ENCODE peak calls at places on chromosomes 16 and 17, in five cellular contexts. A is CD8-positive, alpha-beta memory T cell; N is fibroblast of lung; R is heart left ventricle; B is OCI-LY7. J is an unnamed sample.

GRCh38 chr16:51577621-51578303 is 426.7 kb upstream of the SALL1 start:
- DNase-seq in A (no peak), N (peak; percentile 68), R (no peak), B (no peak), J (no peak)

GRCh38 chr17:76532072-76532651 is 5.3 kb downstream of the CYGB start:
- DNase-seq in A (no peak), N (peak; percentile 56), R (peak; percentile 21), B (no peak), J (no peak)

GRCh38 chr16:27703545-27703944 is 153.6 kb downstream of the KATNIP start:
- DNase-seq in A (no peak), N (peak; percentile 25), R (no peak), B (no peak), J (no peak)

GRCh38 chr16:73304008-73304814 is 256.3 kb upstream of the ZFHX3 start:
- DNase-seq in A (no peak), N (no peak), R (no peak), B (no peak), J (no peak)

GRCh38 chr16:70805787-70806186 is 4.8 kb upstream of the VAC14 start:
- DNase-seq in A (no peak), N (peak; percentile 90), R (no peak), B (no peak), J (no peak)

GRCh38 chr16:79767597-79768280 is 167.2 kb upstream of the MAF start:
- DNase-seq in A (no peak), N (peak; percentile 27), R (no peak), B (no peak), J (peak; percentile 13)

GRCh38 chr17:77540975-77541374 is 400.2 kb downstream of the SEC14L1 start:
- DNase-seq in A (no peak), N (no peak), R (no peak), B (peak; percentile 24), J (no peak)

GRCh38 chr16:83400234-83400633 is 407.5 kb upstream of the HSBP1 start:
- DNase-seq in A (no peak), N (no peak), R (no peak), B (no peak), J (no peak)

GRCh38 chr17:69424287-69425041 is 10.0 kb downstream of the MAP2K6 start:
- DNase-seq in A (no peak), N (no peak), R (no peak), B (no peak), J (no peak)

GRCh38 chr16:67923414-67924127 is 8.1 kb downstream of the CTRL start:
- DNase-seq in A (no peak), N (peak; percentile 25), R (peak; percentile 62), B (no peak), J (no peak)

GRCh38 chr17:69854381-69854780 is 220.6 kb upstream of the KCNJ16 start:
- DNase-seq in A (no peak), N (peak; percentile 27), R (no peak), B (no peak), J (no peak)

GRCh38 chr16:69253796-69254426 is 57.2 kb upstream of the VPS4A start:
- DNase-seq in A (no peak), N (peak; percentile 34), R (no peak), B (no peak), J (no peak)

GRCh38 chr17:47270946-47271705 is 17.5 kb downstream of the ITGB3 start:
- DNase-seq in A (no peak), N (no peak), R (no peak), B (no peak), J (no peak)

GRCh38 chr16:81190667-81191066 is 47.8 kb upstream of the BCO1 start:
- DNase-seq in A (no peak), N (peak; percentile 23), R (no peak), B (no peak), J (no peak)

GRCh38 chr17:2705263-2705662 is 6.3 kb downstream of the CLUH start:
- DNase-seq in A (no peak), N (peak; percentile 71), R (peak; percentile 38), B (no peak), J (no peak)

GRCh38 chr16:73062640-73063283 is 14.8 kb upstream of the ZFHX3 start:
- DNase-seq in A (no peak), N (peak; percentile 24), R (peak; percentile 34), B (no peak), J (no peak)

GRCh38 chr16:89094252-89094901 is 725 bp downstream of the ACSF3 start:
- DNase-seq in A (no peak), N (peak; percentile 27), R (no peak), B (peak; percentile 39), J (peak; percentile 53)

GRCh38 chr17:73411330-73411747 is 99.5 kb upstream of the CDC42EP4 start:
- DNase-seq in A (no peak), N (no peak), R (no peak), B (no peak), J (no peak)

GRCh38 chr16:19071811-19072777 is 4.7 kb downstream of the COQ7 start:
- DNase-seq in A (peak; percentile 60), N (peak; percentile 32), R (peak; percentile 53), B (peak; percentile 67), J (peak; percentile 67)

DNA sequence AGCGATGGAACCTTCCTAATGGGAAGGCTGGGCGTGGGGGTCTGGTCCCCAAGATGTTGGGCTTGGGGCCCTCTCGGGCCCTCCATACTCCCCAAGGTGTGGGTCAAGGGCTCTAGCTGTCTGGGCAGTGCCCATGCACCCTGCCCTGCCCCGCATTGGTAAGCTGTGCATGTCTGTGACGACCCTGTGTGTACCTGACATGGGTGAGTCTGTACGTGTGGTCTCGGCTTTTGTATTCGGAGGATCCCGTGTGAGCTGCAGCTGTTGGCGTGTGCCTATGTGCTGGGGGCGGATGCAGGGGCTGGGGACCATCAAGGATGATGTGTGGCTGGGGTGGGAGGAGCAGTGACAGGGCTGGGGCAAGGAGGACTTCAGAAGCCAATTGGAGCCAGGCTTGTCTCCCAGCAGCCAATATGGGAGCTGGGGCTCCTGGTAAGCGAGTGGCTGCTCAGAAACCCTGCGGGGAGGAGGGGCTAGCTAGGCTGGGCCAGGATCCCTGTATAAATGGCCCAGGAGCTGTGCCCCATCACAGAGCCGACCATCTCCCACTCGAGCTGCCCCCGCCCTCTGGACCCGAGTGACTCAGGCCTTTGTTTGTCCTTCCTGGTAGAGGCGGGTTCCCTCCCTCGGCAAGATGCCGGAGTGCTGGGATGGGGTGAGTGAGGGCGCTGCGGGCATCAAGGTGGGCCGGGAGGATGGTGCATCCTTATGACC is at the start of gene NDRG4:
- DNase-seq in A (peak; percentile 69), N (peak; percentile 93), R (peak; percentile 79), B (peak; percentile 87), J (peak; percentile 53)
- H3K4me3 ChIP-seq in A (peak within 1 kb of the TSS; percentile 58), N (peak within 1 kb of the TSS; percentile 40), R (peak within 1 kb of the TSS; percentile 26), B (peak within 1 kb of the TSS; percentile 65), J (no peak within 1 kb of the TSS)

DNA sequence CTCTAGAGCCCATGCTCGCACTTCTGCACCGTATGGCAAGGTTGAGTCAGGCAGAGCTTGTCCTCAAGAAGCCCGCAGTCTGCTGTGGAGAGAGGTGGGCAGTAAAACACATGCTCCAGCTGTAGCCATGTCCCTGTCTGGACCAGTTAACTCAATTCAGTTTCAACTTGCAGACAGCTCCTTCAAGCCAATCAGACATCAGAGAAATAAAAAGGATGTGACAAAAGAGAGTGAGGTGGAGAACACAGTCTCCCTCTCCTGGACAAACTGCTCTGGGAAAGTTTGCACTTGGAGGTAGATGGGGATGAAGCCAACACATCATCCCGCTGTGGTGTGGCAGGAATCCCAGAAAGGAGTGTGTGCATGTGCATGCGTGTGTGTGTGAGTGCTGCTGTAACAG is 358.5 kb upstream of the ASIC2 start:
- DNase-seq in A (no peak), N (peak; percentile 3), R (no peak), B (no peak), J (no peak)
- H3K4me1 ChIP-seq in A (no peaks in the 10 kb centered on the region), N (no peaks in the 10 kb centered on the region), R (peaks cover 8% of the 10 kb centered on the region), B (no peaks in the 10 kb centered on the region), J (no peaks in the 10 kb centered on the region)

GRCh38 chr17:45973099-45973838 is 25.8 kb upstream of the STH start:
- DNase-seq in A (no peak), N (no peak), R (peak; percentile 63), B (no peak), J (no peak)
- H3K27ac ChIP-seq in A (no peak overlapping the region), N (no peak overlapping the region), R (no peak overlapping the region), B (no peak overlapping the region), J (no peak overlapping the region)

DNA sequence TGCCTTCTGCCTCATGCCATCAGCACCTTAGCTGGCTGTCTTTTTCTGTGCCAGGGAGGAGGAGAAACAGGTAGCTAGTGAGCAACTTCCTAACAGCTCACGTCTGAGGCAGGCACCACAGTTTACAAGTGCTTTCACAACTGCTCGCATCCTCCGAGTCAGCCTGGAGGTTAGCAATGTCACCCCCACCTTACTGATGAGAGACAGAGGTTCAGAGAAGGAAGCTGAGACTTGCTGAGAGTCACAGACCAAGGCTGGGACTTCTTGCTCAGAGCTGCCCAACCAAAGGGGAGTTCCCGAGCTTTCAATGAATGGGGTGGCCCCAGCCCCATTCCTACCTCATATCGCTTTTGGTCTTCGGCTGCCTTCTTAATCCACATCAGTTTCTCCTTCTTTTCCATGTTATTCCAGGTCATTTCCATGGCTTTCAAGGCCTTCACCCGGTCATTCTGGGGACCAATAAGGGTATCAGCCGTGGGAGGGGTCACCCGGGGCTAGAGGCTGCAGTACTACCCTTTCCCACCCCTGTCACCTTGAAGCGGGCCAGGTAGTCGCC is 9.6 kb downstream of the UBTF start:
- DNase-seq in A (no peak), N (no peak), R (no peak), B (no peak), J (no peak)
- H3K4me3 ChIP-seq in A (peak overlapping the region; percentile 26), N (no peak overlapping the region), R (no peak overlapping the region), B (peak overlapping the region; percentile 52), J (peak overlapping the region; percentile 18)

GRCh38 chr17:14361470-14361869 is 60.6 kb downstream of the HS3ST3B1 start:
- DNase-seq in A (no peak), N (no peak), R (no peak), B (no peak), J (no peak)

GRCh38 chr17:14361945-14362508 is 61.1 kb downstream of the HS3ST3B1 start:
- DNase-seq in A (no peak), N (no peak), R (no peak), B (no peak), J (no peak)

GRCh38 chr17:14356043-14356637 is 55.3 kb downstream of the HS3ST3B1 start:
- DNase-seq in A (no peak), N (no peak), R (no peak), B (no peak), J (no peak)

GRCh38 chr17:14359251-14359939 is 58.5 kb downstream of the HS3ST3B1 start:
- DNase-seq in A (peak; percentile 62), N (no peak), R (no peak), B (peak; percentile 93), J (no peak)

DNA sequence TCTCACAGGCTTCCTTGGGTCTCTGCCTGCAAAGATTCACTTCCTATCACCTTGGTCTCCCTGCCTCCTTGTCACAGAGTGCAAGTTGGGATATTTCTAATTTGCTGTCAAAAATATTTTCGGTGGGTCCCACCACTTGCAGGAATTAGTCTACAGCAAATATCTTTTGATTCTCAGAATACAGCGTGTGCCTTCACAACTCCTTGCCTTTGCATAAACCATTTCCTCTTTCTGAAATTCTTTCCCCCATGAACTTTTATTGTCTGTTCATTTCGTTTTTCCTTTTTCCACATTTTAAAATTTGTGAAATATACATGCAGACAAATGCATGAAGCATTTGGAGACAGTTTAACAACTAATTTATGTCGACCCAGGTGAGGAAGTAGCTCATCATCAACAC is 60.0 kb downstream of the HS3ST3B1 start:
- DNase-seq in A (no peak), N (no peak), R (no peak), B (peak; percentile 29), J (no peak)
- H3K4me1 ChIP-seq in A (peaks cover 19% of the 10 kb centered on the region), N (no peaks in the 10 kb centered on the region), R (no peaks in the 10 kb centered on the region), B (peaks cover 57% of the 10 kb centered on the region), J (no peaks in the 10 kb centered on the region)